ENCODE peak calls at places on chromosomes 5 and 9, in four cellular contexts. X is T follicular helper cell, J is DMS 273 treated with DMSO at 0.1 percent for 48 hours, D is mesenteric fat pad. I is an unnamed sample.

GRCh38 chr9:132651259-132651658 is 18.5 kb downstream of the DDX31 start:
- DNase-seq in D (no peak), X (no peak), J (no peak), I (peak; percentile 23)

GRCh38 chr9:133460405-133461175 is 812 bp downstream of the CACFD1 start:
- DNase-seq in D (no peak), X (peak; percentile 37), J (no peak), I (no peak)

GRCh38 chr5:179914032-179914755 is 6.5 kb upstream of the TBC1D9B start:
- DNase-seq in X (no peak), J (no peak), D (peak; percentile 51), I (no peak)

GRCh38 chr5:142364251-142365145 is 39.7 kb upstream of the SPRY4 start:
- DNase-seq in D (peak; percentile 87), X (no peak), J (peak; percentile 11), I (no peak)

GRCh38 chr5:41445937-41446563 is 64.4 kb downstream of the PLCXD3 start:
- DNase-seq in J (no peak), X (no peak), D (no peak), I (no peak)

GRCh38 chr5:175728885-175729828 is 71.3 kb downstream of the HRH2 start:
- DNase-seq in X (no peak), D (no peak), J (no peak), I (no peak)

GRCh38 chr9:86507119-86507731 is 153.0 kb upstream of the TUT7 start:
- DNase-seq in D (no peak), X (no peak), J (no peak), I (no peak)

GRCh38 chr5:174159327-174160247 is 114.1 kb downstream of the NSG2 start:
- DNase-seq in X (no peak), J (no peak), D (no peak), I (no peak)